ENCODE peak calls at places on chromosomes 4 and X, in four cellular contexts. X is A549, H is GM12891, C is thyroid gland. K is an unnamed sample.

GRCh38 chrX:6821730-6822129 is 286.8 kb upstream of the VCX3A start:
- DNase-seq in X (no peak), H (no peak), C (no peak), K (no peak)

GRCh38 chr4:113411496-113411938 is 350.0 kb downstream of the CAMK2D start:
- DNase-seq in X (no peak), H (no peak), C (no peak), K (no peak)

GRCh38 chr4:185343726-185344581 is 51.8 kb downstream of the LRP2BP start:
- DNase-seq in X (no peak), H (no peak), C (no peak), K (no peak)

GRCh38 chr4:139457318-139457717 is 3.4 kb downstream of the RAB33B start:
- DNase-seq in X (no peak), H (no peak), C (no peak), K (no peak)

GRCh38 chr4:99574530-99575314 is at the start of gene MTTP:
- DNase-seq in X (no peak), H (no peak), C (no peak), K (no peak)

GRCh38 chrX:49282647-49283011 is 13.0 kb downstream of the PPP1R3F start:
- DNase-seq in X (no peak), H (no peak), C (no peak), K (no peak)

GRCh38 chr4:78534286-78534955 is 17.1 kb upstream of the ANXA3 start:
- DNase-seq in X (no peak), H (no peak), C (no peak), K (no peak)

GRCh38 chrX:74527344-74527743 is 87.1 kb downstream of the RLIM start:
- DNase-seq in X (no peak), H (no peak), C (peak; percentile 60), K (no peak)

DNA sequence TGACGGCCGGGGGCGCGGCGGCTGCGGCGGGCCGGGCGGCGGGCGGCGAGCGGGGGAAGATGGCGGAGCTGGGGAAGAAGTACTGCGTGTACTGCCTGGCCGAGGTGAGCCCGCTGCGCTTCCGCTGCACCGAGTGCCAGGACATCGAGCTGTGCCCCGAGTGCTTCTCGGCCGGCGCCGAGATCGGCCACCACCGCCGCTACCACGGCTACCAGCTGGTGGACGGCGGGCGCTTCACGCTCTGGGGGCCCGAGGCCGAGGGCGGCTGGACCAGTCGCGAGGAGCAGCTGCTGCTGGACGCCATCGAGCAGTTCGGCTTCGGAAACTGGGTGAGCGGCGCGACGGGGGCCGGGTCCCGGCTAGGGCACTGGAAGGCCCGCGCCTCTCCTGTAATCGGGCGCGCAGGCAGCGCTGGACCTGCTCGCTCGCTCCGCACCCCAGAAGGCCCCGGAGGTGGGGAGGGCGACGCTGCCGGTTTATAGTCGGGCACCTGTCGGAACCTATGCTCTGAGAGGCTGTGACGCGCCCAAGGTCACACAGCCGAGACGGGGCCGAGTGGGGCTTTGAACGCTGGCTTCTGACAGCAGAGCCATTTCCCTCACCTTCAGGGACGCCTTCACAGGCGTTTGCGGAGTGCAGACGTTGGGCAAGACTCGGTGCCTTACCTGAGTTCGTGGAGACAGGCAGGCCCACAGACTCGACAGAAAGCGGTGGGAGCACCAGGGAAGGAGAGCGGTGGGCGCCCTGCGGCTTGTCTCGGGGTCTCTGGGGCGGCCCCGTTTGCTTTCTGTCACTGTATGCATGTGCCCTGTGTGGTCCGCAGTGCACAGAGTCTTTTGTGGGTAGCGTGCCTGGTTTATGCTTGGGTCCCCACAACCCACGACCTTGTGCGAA is 596 bp downstream of the TADA2B start:
- DNase-seq in X (peak; percentile 49), H (peak; percentile 69), C (peak; percentile 39), K (peak; percentile 65)
- TF ChIP-seq POLR2A in X (no peak), H (no peak), C (peak; percentile 10), K (peak; percentile 13)

GRCh38 chrX:130109429-130110378 is 593 bp downstream of the ELF4 start:
- DNase-seq in X (no peak), H (no peak), C (peak; percentile 7), K (no peak)
- TF ChIP-seq POLR2A in X (no peak), H (no peak), C (no peak), K (no peak)

DNA sequence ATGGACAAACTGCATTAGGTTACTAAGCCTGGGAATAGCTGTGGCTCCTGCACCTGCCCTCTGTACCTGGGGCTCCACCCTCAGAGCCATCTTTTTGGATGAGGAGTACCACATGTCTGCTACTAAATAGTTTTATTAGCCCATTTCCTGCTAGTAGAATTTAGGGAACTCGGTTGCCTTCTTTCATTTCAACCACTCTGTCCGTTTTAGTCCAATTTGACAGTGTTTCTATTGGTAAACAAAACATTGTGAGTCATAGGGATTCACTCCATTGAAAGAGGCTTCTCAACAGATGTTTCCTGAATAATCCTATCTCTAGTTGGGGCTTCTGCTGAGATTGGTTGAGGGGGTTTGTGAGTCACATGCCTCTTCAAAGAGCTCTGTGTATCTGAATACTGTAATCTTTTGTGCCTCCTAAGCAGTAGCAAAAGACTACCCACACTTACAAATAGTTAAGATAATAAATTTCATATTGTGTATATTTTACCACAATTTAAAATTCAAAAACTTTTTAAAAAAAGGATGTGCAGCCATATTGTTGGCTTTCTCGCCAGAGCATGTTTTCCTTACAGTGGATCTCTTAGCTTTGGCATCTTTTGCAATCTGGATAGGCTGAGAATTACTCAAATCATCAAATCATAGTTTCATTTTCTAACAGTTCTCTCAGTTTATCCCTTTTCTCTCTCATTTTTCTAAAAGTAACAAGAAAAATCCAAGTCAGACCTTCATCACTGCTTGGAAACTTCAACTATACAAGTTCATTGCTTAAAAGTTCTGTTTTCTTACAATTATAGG is 9.9 kb downstream of the FAM200B start:
- DNase-seq in X (no peak), H (no peak), C (no peak), K (no peak)
- TF ChIP-seq POLR2A in X (no peak), H (no peak), C (no peak), K (no peak)

DNA sequence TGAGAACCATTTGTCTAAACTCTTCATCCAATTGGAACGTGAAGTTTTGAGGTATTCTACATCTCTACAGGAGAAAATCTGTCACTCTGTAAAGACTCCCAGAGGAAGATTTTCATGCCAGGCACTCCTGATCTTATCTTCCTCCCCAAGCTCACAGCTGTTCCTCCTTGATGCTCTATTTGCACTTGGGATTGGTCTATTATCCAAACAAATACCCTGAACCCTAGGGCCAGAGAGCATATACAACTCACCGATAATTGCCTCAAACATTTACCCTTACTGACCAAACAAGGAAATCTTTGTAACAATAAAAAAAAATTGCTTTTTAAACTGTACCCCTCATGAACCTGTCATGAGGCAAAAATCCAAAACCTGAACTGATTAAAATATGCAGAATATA is 372.7 kb downstream of the SH2D1A start:
- DNase-seq in X (no peak), H (no peak), C (no peak), K (no peak)
- TF ChIP-seq POLR2A in X (no peak), H (no peak), C (no peak), K (no peak)

DNA sequence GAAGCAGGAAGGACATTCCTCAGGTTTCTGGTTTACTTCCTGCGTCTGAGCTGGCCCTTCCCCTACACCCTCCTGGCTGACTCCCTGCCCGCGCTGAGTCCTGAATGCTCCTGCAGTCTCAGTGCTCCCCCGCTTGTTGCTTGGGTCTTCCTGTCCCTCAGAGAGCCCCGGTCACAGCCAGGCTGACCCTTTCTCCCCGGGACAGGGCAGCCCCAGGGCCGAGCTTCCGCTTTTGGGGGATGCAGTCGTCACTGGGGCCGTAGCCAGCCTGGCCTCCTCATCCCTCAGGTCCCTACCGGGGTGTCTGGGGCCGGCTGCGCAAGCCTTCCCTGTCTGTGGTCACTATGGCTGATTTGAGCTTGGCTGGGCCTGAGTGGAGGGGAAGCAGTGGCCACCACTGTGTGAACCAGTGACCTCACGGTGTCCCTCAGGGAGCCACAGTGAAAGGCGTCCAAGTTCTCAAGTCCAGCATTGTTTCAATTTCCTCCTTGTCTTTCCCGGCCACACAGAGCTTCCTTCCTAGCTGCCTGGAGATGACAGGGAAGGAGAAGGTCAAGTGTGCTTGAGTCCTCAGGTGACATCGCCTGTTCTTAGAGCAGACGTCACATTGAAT is 34.1 kb upstream of the ASMTL start:
- DNase-seq in X (no peak), H (no peak), C (no peak), K (no peak)
- TF ChIP-seq POLR2A in X (no peak), H (no peak), C (no peak), K (no peak)

GRCh38 chrX:318739-319578 is at the start of gene GTPBP6:
- DNase-seq in X (peak; percentile 98), H (peak; percentile 90), C (peak; percentile 100), K (peak; percentile 88)
- TF ChIP-seq POLR2A in X (no peak), H (peak; percentile 41), C (peak; percentile 79), K (peak; percentile 69)

DNA sequence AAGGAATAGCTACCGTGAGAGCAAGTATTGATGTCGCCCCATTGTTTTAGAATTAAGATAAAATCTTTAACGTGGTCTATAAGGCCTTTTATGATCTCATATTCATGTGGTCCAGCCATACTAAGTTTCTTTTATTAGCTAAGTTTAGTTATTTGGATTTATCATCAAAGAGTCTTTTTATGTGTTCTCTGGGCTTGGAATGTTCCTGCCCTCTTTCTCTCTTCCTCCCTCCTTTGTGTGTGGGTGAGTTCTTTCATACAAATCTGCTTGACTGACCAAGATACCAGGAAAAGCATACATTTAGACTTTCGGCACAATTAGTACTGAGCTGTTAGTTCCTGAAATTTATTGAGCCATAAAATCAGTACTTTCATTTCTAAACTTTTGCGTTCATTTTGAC is 11.3 kb downstream of the TDO2 start:
- DNase-seq in X (no peak), H (no peak), C (no peak), K (no peak)
- TF ChIP-seq POLR2A in X (no peak), H (no peak), C (no peak), K (no peak)